ENCODE peak calls at places on chromosomes 13 and 19, in five cellular contexts. C is choroid plexus epithelial cell, Z is cardiac muscle cell, O is adipocyte, F is PC-3. A is an unnamed sample.

GRCh38 chr19:17148130-17148529 is 67.0 kb upstream of the USE1 start:
- DNase-seq in Z (no peak), F (no peak), C (no peak), O (no peak), A (no peak)

GRCh38 chr13:44576396-44577235 is 486 bp upstream of the TSC22D1 start:
- DNase-seq in C (no peak), O (peak), F (no peak), Z (peak), A (peak)

GRCh38 chr19:35253316-35254286 is 4.8 kb downstream of the LSR start:
- DNase-seq in O (no peak), F (no peak), Z (no peak), C (no peak), A (peak)

GRCh38 chr19:51128227-51128626 is 3.5 kb downstream of the SIGLEC9 start:
- DNase-seq in F (no peak), C (no peak), O (no peak), Z (no peak), A (no peak)

GRCh38 chr13:27607125-27607524 is 13.2 kb downstream of the LNX2 start:
- DNase-seq in O (peak), F (peak), Z (peak), C (peak), A (no peak)

GRCh38 chr19:46374526-46375475 is 27.9 kb downstream of the PPP5C start:
- DNase-seq in C (no peak), F (no peak), Z (no peak), O (no peak), A (no peak)

GRCh38 chr13:77883328-77883727 is 35.3 kb downstream of the EDNRB start:
- DNase-seq in Z (no peak), O (no peak), C (no peak), F (no peak), A (no peak)

GRCh38 chr13:23979361-23980159 is 82.3 kb upstream of the C1QTNF9B start:
- DNase-seq in O (peak), Z (peak), C (peak), F (peak), A (peak)

GRCh38 chr19:45075215-45076028 is 856 bp downstream of the ZNF296 start:
- DNase-seq in F (peak), Z (peak), O (peak), C (peak), A (peak)

GRCh38 chr19:43739419-43739818 is 15.3 kb downstream of the SMG9 start:
- DNase-seq in C (no peak), F (no peak), Z (no peak), O (no peak), A (no peak)

GRCh38 chr19:56727731-56728130 is 56.2 kb upstream of the ZNF835 start:
- DNase-seq in F (no peak), C (no peak), O (no peak), Z (no peak), A (no peak)

GRCh38 chr13:45825124-45825650 is 26.4 kb downstream of the SIAH3 start:
- DNase-seq in F (no peak), O (no peak), C (no peak), Z (no peak), A (no peak)

GRCh38 chr13:49240017-49240416 is 7.7 kb upstream of the CDADC1 start:
- DNase-seq in Z (peak), O (peak), C (peak), F (peak), A (no peak)

GRCh38 chr19:45468159-45468651 is 409 bp downstream of the FOSB start:
- DNase-seq in C (peak), Z (peak), F (no peak), O (no peak), A (peak)

GRCh38 chr13:19178901-19179593 is 2.6 kb downstream of the TUBA3C start:
- DNase-seq in O (no peak), Z (no peak), F (no peak), C (no peak), A (peak)

GRCh38 chr19:19662866-19663291 is 597 bp downstream of the ATP13A1 start:
- DNase-seq in F (no peak), O (no peak), Z (no peak), C (no peak), A (no peak)

GRCh38 chr13:73133536-73133935 is 74.7 kb downstream of the KLF5 start:
- DNase-seq in C (no peak), O (no peak), F (peak), Z (no peak), A (no peak)

GRCh38 chr13:59879281-59879680 is 284.4 kb downstream of the DIAPH3 start:
- DNase-seq in O (no peak), C (no peak), Z (peak), F (no peak), A (no peak)

GRCh38 chr13:78601886-78602560 is 1.3 kb downstream of the POU4F1 start:
- DNase-seq in C (no peak), O (no peak), F (no peak), Z (no peak), A (no peak)

GRCh38 chr13:103961784-103962183 is 895.6 kb upstream of the SLC10A2 start:
- DNase-seq in C (no peak), Z (no peak), F (no peak), O (no peak), A (no peak)

GRCh38 chr19:43524922-43525835 is 1.8 kb downstream of the ETHE1 start:
- DNase-seq in F (peak), O (peak), Z (peak), C (peak), A (peak)

GRCh38 chr13:93244141-93244917 is 17.7 kb downstream of the GPC6 start:
- DNase-seq in O (peak), F (no peak), Z (peak), C (peak), A (no peak)

GRCh38 chr19:49019242-49019932 is 2.5 kb upstream of the LHB start:
- DNase-seq in O (peak), F (peak), Z (peak), C (peak), A (peak)

GRCh38 chr19:11028146-11028545 is 61.1 kb upstream of the LDLR start:
- DNase-seq in O (no peak), F (no peak), C (no peak), Z (no peak), A (no peak)

GRCh38 chr13:20473888-20474287 is 51.8 kb downstream of the CRYL1 start:
- DNase-seq in C (no peak), F (no peak), Z (no peak), O (no peak), A (no peak)

GRCh38 chr19:46270521-46271256 is 26.2 kb upstream of the HIF3A start:
- DNase-seq in Z (peak), O (no peak), F (no peak), C (no peak), A (no peak)

GRCh38 chr13:59409211-59409610 is 754.5 kb downstream of the DIAPH3 start:
- DNase-seq in C (peak), O (peak), F (no peak), Z (no peak), A (no peak)

GRCh38 chr13:86572115-86572514 is 772.9 kb upstream of the SLITRK6 start:
- DNase-seq in F (peak), C (peak), O (no peak), Z (no peak), A (no peak)

GRCh38 chr13:79197933-79198332 is 208.1 kb downstream of the RBM26 start:
- DNase-seq in Z (no peak), O (no peak), C (no peak), F (no peak), A (no peak)

GRCh38 chr13:21739771-21740170 is 68.9 kb downstream of the FGF9 start:
- DNase-seq in F (no peak), O (no peak), Z (no peak), C (no peak), A (no peak)

GRCh38 chr13:22915442-22916082 is 265.2 kb upstream of the SGCG start:
- DNase-seq in C (peak), F (no peak), O (peak), Z (peak), A (peak)

GRCh38 chr13:104024416-104025170 is 958.4 kb upstream of the SLC10A2 start:
- DNase-seq in Z (no peak), F (no peak), C (peak), O (no peak), A (no peak)

GRCh38 chr19:30447276-30447870 is 75.2 kb downstream of the ZNF536 start:
- DNase-seq in C (peak), F (no peak), O (no peak), Z (no peak), A (no peak)

GRCh38 chr19:2703077-2703437 is 563 bp upstream of the GNG7 start:
- DNase-seq in F (no peak), Z (no peak), C (no peak), O (no peak), A (no peak)

GRCh38 chr19:2699413-2700142 is 2.9 kb downstream of the GNG7 start:
- DNase-seq in C (no peak), O (no peak), F (no peak), Z (no peak), A (no peak)

GRCh38 chr19:2702170-2703076 is at the start of gene GNG7:
- DNase-seq in O (peak), Z (peak), F (peak), C (peak), A (peak)

GRCh38 chr19:2700660-2701360 is 1.7 kb downstream of the GNG7 start:
- DNase-seq in O (no peak), Z (no peak), C (no peak), F (no peak), A (no peak)

GRCh38 chr19:2701361-2702169 is 929 bp downstream of the GNG7 start:
- DNase-seq in C (no peak), O (no peak), Z (no peak), F (no peak), A (no peak)
- H3K4me3 ChIP-seq in C (no peak), O (no peak), Z (peak), F (peak), A (no peak)

GRCh38 chr13:51782026-51782710 is 21.8 kb downstream of the DHRS12 start:
- DNase-seq in Z (no peak), F (no peak), C (no peak), O (no peak), A (no peak)

GRCh38 chr13:51784097-51784496 is 19.9 kb downstream of the DHRS12 start:
- DNase-seq in F (no peak), O (no peak), C (no peak), Z (no peak), A (no peak)

GRCh38 chr13:51785592-51786424 is 18.2 kb downstream of the DHRS12 start:
- DNase-seq in Z (peak), O (no peak), F (no peak), C (peak), A (no peak)

GRCh38 chr13:51783432-51784094 is 20.4 kb downstream of the DHRS12 start:
- DNase-seq in F (no peak), O (no peak), C (no peak), Z (no peak), A (no peak)

DNA sequence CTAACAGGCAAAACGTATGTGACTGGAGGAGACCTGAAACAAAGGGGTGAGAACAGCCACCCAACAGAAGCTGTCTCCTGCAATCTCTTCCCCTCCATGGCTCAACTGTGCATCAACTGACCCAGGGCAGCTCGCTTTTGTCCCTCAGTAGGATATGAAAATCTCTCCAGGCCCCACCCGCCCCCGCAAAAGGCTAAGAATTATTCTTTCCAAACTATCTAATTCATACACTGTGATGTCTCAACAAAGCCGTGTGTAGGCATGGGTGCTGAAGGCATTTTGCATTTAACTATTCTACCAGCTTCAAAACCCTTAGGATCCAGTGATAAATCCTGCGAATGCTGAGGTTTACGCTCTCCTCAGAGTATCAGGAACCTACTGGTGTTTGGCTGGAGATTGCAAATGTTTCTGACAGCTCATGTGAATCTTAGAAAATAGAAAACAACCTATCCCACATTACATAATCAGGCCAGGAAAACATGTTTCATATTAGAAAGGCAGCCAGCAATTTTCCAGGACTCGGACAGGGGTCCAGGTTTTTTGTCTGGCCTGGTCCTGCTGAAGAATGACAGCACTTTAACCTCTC is 17.4 kb downstream of the DHRS12 start:
- DNase-seq in C (peak), Z (no peak), F (no peak), O (no peak), A (no peak)
- H3K4me3 ChIP-seq in C (no peak), Z (no peak), F (no peak), O (peak), A (no peak)

GRCh38 chr13:96621634-96622033 is 372.6 kb downstream of the OXGR1 start:
- DNase-seq in Z (no peak), C (no peak), F (peak), O (no peak), A (no peak)
- H3K4me3 ChIP-seq in Z (no peak), C (no peak), F (no peak), O (no peak), A (no peak)

GRCh38 chr19:15672580-15673175 is at the start of gene CYP4F12:
- DNase-seq in Z (no peak), F (peak), O (peak), C (no peak), A (peak)
- H3K4me3 ChIP-seq in Z (no peak), F (no peak), O (peak), C (no peak), A (no peak)

DNA sequence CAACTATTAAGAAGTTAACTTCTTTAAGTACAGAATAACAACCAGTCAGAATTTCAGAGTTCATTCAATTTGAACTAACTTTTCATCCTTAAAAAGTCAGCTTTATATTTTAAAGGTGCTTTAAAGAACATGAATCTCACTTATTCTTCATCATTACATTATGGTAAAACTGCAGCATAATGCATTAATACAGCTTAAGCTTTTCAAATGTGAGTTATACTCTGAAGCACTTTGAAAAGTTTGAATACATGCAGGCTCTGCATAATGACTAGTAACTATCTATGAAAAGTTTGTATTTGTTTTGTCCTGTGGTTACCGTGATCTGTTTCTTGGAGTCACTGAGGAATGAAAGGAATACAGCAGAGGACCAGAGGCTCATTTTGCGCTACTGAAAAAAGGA is 4.0 kb downstream of the PCDH17 start:
- DNase-seq in F (no peak), C (no peak), O (no peak), Z (no peak), A (no peak)
- H3K4me3 ChIP-seq in F (no peak), C (no peak), O (no peak), Z (no peak), A (no peak)

DNA sequence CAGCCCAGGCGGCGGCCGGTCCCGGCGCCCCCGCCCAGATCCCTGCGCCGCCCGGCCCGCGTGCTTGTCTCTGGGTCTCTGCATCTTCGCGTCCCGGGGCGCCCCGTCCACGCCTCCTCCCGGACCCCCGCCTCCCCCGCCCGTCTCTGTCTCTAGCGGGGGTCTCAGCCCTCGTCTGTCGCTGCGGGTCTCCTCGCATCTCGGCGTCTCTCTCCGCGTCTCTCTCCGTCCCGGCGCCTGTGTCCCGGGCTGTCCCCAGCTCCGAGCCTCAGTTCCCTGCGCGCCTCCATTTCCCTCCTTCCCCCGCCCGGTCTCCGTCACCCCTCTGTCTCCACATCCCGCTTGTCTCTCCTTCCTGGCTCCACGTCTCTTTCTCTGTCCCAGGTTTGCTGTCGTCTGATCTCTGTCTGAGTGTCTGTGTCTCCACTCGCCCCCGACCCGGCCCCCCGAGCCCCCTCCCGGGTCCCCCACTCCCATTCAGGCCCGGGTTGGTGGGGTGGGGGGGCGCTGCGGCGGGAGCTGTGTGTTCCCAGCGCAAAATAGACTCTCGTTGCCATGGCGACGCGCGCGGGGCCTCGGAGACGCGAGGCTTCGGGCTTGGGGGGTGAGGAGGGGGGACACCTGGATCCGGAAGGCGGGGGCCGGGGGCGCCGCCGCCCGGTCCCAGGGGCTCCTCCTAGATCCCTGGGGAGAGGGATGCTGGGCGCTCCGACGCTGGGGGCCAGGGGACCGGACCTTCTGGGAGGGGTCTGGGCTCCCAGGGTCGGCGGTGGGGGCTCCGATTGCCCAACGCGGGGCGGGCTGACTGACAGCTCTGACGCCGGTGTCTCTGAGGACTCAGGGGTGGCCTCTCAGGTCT is 8.7 kb upstream of the SHISA7 start:
- DNase-seq in Z (no peak), F (no peak), C (no peak), O (peak), A (no peak)
- H3K4me3 ChIP-seq in Z (peak), F (no peak), C (no peak), O (no peak), A (no peak)

GRCh38 chr13:97979556-97979955 is 26.1 kb downstream of the IPO5 start:
- DNase-seq in F (no peak), Z (no peak), C (no peak), O (no peak), A (no peak)

GRCh38 chr13:97977982-97978381 is 24.5 kb downstream of the IPO5 start:
- DNase-seq in O (peak), Z (no peak), F (no peak), C (no peak), A (no peak)

GRCh38 chr13:97976551-97977375 is 23.3 kb downstream of the IPO5 start:
- DNase-seq in F (no peak), O (peak), C (no peak), Z (no peak), A (no peak)

GRCh38 chr13:97977376-97977705 is 23.9 kb downstream of the IPO5 start:
- DNase-seq in Z (peak), F (peak), C (peak), O (no peak), A (no peak)

GRCh38 chr13:97978661-97979450 is 25.4 kb downstream of the IPO5 start:
- DNase-seq in F (peak), C (no peak), Z (no peak), O (peak), A (no peak)
- H3K4me3 ChIP-seq in F (peak), C (no peak), Z (peak), O (peak), A (no peak)